ENCODE peak calls at places on chromosomes 3 and 15, in six cellular contexts. T is HepG2, Z is K562, K is GM12878, D is GM12892, E is H1. Q is an unnamed sample.

GRCh38 chr3:101195951-101196713 is 124.2 kb downstream of the IMPG2 start:
- DNase-seq in T (peak; percentile 20), D (no peak), Z (peak; percentile 43), K (no peak), E (no peak), Q (no peak)

GRCh38 chr3:128496602-128497304 is 3.8 kb upstream of the GATA2 start:
- DNase-seq in K (no peak), E (no peak), T (no peak), D (no peak), Z (peak; percentile 67), Q (no peak)

GRCh38 chr15:70466895-70467529 is 296.3 kb downstream of the UACA start:
- DNase-seq in K (no peak), T (peak; percentile 29), D (no peak), E (no peak), Z (peak; percentile 59), Q (no peak)

GRCh38 chr3:68121291-68121690 is 466.9 kb upstream of the SUCLG2 start:
- DNase-seq in K (no peak), Z (no peak), T (no peak), E (no peak), D (no peak), Q (no peak)

GRCh38 chr15:73474785-73475184 is 31.8 kb downstream of the REC114 start:
- DNase-seq in K (no peak), D (no peak), Z (peak; percentile 77), E (no peak), T (no peak), Q (no peak)

GRCh38 chr3:188752850-188753249 is 418.9 kb upstream of the TPRG1 start:
- DNase-seq in T (no peak), E (no peak), K (no peak), D (no peak), Z (no peak), Q (no peak)

GRCh38 chr3:129954509-129954908 is 20.0 kb upstream of the TRH start:
- DNase-seq in Z (no peak), T (no peak), E (no peak), K (no peak), D (no peak), Q (no peak)

GRCh38 chr15:91855684-91856553 is 2.4 kb downstream of the SLCO3A1 start:
- DNase-seq in D (no peak), E (peak; percentile 61), K (peak; percentile 33), T (peak; percentile 3), Z (no peak), Q (no peak)

GRCh38 chr15:99424978-99425665 is 140.7 kb upstream of the MEF2A start:
- DNase-seq in Z (no peak), D (peak; percentile 50), K (no peak), E (no peak), T (peak; percentile 54), Q (peak; percentile 57)

GRCh38 chr3:31802981-31803380 is 178.1 kb downstream of the OSBPL10 start:
- DNase-seq in K (no peak), D (no peak), Z (no peak), E (no peak), T (no peak), Q (no peak)

GRCh38 chr3:71645140-71645539 is 61.6 kb upstream of the FOXP1 start:
- DNase-seq in K (no peak), T (no peak), D (no peak), E (no peak), Z (no peak), Q (no peak)

GRCh38 chr15:66761723-66762595 is 59.9 kb downstream of the SMAD6 start:
- DNase-seq in D (no peak), T (no peak), K (no peak), Z (no peak), E (no peak), Q (no peak)

GRCh38 chr3:63588897-63589296 is 63.6 kb upstream of the SNTN start:
- DNase-seq in K (no peak), D (no peak), Z (peak; percentile 3), T (no peak), E (no peak), Q (no peak)

GRCh38 chr15:33200903-33201302 is 6.4 kb upstream of the FMN1 start:
- DNase-seq in T (no peak), Z (no peak), E (no peak), D (no peak), K (no peak), Q (no peak)

GRCh38 chr15:44735482-44736260 is 657 bp upstream of the TRIM69 start:
- DNase-seq in T (no peak), K (no peak), Z (peak; percentile 64), D (no peak), E (no peak), Q (no peak)

GRCh38 chr3:154430014-154430413 is at the start of gene GPR149:
- DNase-seq in Z (no peak), K (no peak), D (no peak), E (no peak), T (no peak), Q (no peak)

GRCh38 chr15:78981532-78982313 is 36.9 kb upstream of the CTSH start:
- DNase-seq in T (no peak), K (no peak), E (no peak), D (no peak), Z (no peak), Q (no peak)

GRCh38 chr15:78979456-78980320 is 34.8 kb upstream of the CTSH start:
- DNase-seq in T (peak; percentile 85), D (peak; percentile 47), Z (peak; percentile 87), K (peak; percentile 66), E (peak; percentile 69), Q (no peak)

GRCh38 chr15:78984041-78984440 is 39.2 kb upstream of the CTSH start:
- DNase-seq in D (no peak), E (no peak), T (no peak), K (no peak), Z (no peak), Q (no peak)

GRCh38 chr15:78985859-78986470 is 41.1 kb upstream of the CTSH start:
- DNase-seq in Z (no peak), E (no peak), K (no peak), T (no peak), D (no peak), Q (no peak)

GRCh38 chr15:78983146-78983918 is 38.5 kb upstream of the CTSH start:
- DNase-seq in T (no peak), Z (no peak), E (no peak), D (no peak), K (no peak), Q (no peak)
- TF ChIP-seq TAF1 in T (no peak), Z (no peak), E (no peak), D (no peak), K (no peak), Q (no peak)

GRCh38 chr3:184175981-184176376 is 1.3 kb downstream of the AP2M1 start:
- DNase-seq in E (no peak), Z (no peak), T (no peak), K (no peak), D (no peak), Q (no peak)

GRCh38 chr3:184175506-184175905 is 851 bp downstream of the AP2M1 start:
- DNase-seq in Z (no peak), D (no peak), K (no peak), T (no peak), E (no peak), Q (no peak)

GRCh38 chr3:184173374-184173722 is 1.3 kb upstream of the AP2M1 start:
- DNase-seq in K (no peak), Z (no peak), T (no peak), D (no peak), E (no peak), Q (no peak)

GRCh38 chr3:184174278-184174645 is 393 bp upstream of the AP2M1 start:
- DNase-seq in K (no peak), T (no peak), Z (no peak), E (no peak), D (no peak), Q (no peak)

DNA sequence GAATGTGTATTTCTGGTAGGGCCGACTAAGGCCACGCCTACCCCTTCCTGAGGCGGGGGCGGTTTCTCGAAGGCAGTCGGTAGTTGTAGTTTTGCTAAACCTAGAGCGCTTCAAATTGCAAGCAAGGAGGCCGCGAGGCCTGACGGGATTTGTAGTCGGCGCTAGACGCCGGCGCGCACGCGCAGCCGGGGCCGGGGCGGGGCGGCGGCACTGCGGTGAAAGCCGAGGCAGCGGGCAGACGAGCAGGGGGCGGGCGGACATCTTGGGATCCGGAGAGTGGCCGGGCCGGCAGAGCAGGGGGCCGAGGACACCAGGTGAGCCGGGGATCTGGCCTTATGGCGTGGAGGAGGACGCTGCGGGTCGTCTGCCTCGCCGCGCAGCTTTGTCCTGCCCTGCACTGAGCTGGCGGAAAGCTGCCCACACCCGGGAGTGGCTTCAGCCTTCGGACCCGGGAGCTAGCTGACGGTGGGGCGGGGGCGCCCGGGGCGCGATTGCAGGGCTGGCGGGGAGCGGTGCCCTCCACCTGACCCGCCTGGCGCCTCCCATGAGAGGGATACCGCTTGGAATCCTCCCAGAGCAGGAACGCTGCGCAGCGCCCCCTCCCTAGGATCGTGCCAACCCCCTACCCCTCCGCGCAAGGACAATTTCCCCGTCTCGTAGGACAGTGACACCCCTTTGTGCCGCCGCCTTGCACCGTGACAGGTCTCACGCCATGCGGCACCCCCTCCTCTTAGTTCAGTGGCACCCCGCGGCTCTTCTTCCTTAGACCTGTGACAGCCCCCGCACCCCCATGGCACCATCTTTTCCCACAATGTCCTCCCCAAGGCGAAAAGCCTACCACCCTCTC is at the start of gene AP2M1:
- DNase-seq in D (peak; percentile 96), K (peak; percentile 93), Z (peak; percentile 98), T (peak; percentile 97), E (peak; percentile 98), Q (peak; percentile 96)
- TF ChIP-seq POLR2A in D (peak; percentile 83), K (peak; percentile 94), Z (peak; percentile 88), T (peak; percentile 97), E (peak; percentile 71), Q (peak; percentile 69)

DNA sequence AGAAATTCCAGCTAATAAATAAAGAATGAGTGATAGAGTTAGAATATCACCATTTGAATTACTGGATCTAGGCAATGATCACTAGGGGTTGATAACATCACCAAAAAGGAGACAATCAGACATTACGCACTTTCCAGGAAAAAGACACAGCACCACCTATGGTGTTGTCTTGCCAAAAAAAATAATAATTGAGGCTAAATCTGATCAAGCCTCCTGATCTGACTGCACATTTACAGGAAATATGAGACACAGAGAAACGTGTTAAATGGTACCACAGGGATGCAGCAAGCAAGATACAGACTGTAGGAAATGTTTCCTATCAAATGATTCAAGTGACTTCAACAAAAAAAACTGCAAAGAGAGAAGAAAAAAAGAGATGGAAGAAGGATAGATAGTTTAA is 92.7 kb downstream of the EOMES start:
- DNase-seq in K (no peak), E (no peak), D (no peak), Z (no peak), T (no peak), Q (no peak)
- TF ChIP-seq POLR2AphosphoS5 in K (no peak), E (no peak), D (no peak), Z (no peak), T (no peak), Q (no peak)

DNA sequence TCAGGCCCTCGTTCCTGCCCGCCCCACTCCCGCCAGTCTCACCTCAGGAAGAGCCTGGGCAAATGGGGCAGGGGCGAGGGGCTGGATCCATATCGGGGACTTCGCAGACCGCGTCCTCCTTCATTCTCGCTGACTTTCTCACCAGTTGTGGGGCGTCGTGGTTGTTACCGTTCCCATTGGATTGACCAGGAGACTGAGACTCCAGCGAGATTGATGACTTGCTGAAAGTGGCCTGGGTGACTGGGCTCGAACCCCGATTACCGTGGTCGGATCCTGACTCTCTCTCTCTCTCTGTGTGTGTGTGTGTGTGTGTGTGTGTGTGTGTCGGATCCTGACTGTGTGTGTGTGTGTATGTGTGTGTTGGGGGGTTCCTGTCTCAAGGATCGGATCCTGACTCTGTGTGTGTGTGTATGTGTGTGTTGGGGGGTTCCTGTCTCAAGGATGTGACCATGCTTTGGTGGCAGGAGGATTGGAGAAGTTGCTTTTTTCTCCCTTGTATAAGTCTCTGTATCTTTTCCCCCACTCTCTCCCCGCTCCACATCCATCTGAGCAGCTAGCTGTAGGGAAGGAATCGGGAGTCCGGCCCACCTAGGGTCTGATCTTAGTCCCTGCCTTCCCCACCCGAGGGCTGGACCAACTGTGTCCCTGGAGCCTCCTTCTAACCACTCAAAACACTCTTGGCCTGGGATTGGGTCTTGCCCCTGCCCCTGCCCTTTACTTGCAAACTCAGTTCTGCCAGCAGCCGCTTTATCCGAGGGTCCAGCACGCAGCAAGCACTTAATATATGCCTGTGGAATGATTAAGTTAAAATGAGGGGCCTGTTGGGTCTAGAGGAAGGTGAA is 605 bp downstream of the PLEKHO2 start:
- DNase-seq in Z (peak; percentile 56), K (no peak), T (no peak), D (no peak), E (no peak), Q (no peak)
- TF ChIP-seq TAF1 in Z (no peak), K (no peak), T (no peak), D (no peak), E (no peak), Q (no peak)

Q was measured in GM12891.